ENCODE peak calls at places on chromosomes 6 and 20, in six cellular contexts. S is spleen, B is uterus, X is OCI-LY7, W is ovary, J is upper lobe of right lung. F is an unnamed sample.

GRCh38 chr6:111259089-111259831 is 172.0 kb downstream of the SLC16A10 start:
- DNase-seq in S (peak), B (peak), X (peak), W (peak), J (peak), F (peak)

GRCh38 chr6:125363360-125364121 is 61.8 kb upstream of the HDDC2 start:
- DNase-seq in S (peak), B (peak), X (no peak), W (no peak), J (peak), F (peak)

GRCh38 chr6:33297406-33297955 is 1.3 kb downstream of the RGL2 start:
- DNase-seq in S (peak), B (no peak), X (peak), W (no peak), J (peak), F (no peak)

GRCh38 chr6:81787313-81788068 is 35.0 kb upstream of the TENT5A start:
- DNase-seq in S (no peak), B (no peak), X (no peak), W (no peak), J (no peak), F (no peak)

GRCh38 chr6:49551126-49551865 is 828 bp downstream of the C6orf141 start:
- DNase-seq in S (no peak), B (no peak), X (no peak), W (no peak), J (no peak), F (no peak)

GRCh38 chr20:32562495-32562911 is 22.6 kb downstream of the NOL4L start:
- DNase-seq in S (no peak), B (no peak), X (no peak), W (no peak), J (no peak), F (no peak)

GRCh38 chr6:33837971-33838665 is 34.3 kb upstream of the MLN start:
- DNase-seq in S (no peak), B (peak), X (no peak), W (peak), J (no peak), F (no peak)

GRCh38 chr20:10178727-10179313 is 39.8 kb upstream of the SNAP25 start:
- DNase-seq in S (no peak), B (peak), X (no peak), W (no peak), J (no peak), F (no peak)

GRCh38 chr6:152648090-152648489 is 10.9 kb upstream of the SYNE1 start:
- DNase-seq in S (no peak), B (no peak), X (no peak), W (no peak), J (no peak), F (no peak)

GRCh38 chr6:79713701-79714322 is 82.7 kb downstream of the SH3BGRL2 start:
- DNase-seq in S (no peak), B (peak), X (peak), W (peak), J (no peak), F (peak)

GRCh38 chr6:72048080-72048479 is 161.7 kb downstream of the RIMS1 start:
- DNase-seq in S (no peak), B (no peak), X (no peak), W (no peak), J (no peak), F (no peak)

GRCh38 chr20:33926425-33926824 is 67.3 kb upstream of the RALY start:
- DNase-seq in S (no peak), B (no peak), X (no peak), W (no peak), J (no peak), F (no peak)

GRCh38 chr20:56504373-56505005 is 20.1 kb upstream of the FAM209A start:
- DNase-seq in S (no peak), B (no peak), X (no peak), W (no peak), J (no peak), F (no peak)

GRCh38 chr6:1817033-1817761 is 207.5 kb downstream of the FOXC1 start:
- DNase-seq in S (no peak), B (no peak), X (no peak), W (no peak), J (no peak), F (no peak)

GRCh38 chr6:84453499-84453898 is 226.1 kb upstream of the CEP162 start:
- DNase-seq in S (no peak), B (no peak), X (no peak), W (no peak), J (no peak), F (no peak)

GRCh38 chr6:69423785-69424184 is 373.0 kb downstream of the LMBRD1 start:
- DNase-seq in S (no peak), B (no peak), X (no peak), W (no peak), J (no peak), F (no peak)

GRCh38 chr20:11041396-11041795 is 367.6 kb upstream of the JAG1 start:
- DNase-seq in S (no peak), B (no peak), X (no peak), W (no peak), J (no peak), F (no peak)

GRCh38 chr6:81909981-81910910 is 157.8 kb upstream of the TENT5A start:
- DNase-seq in S (no peak), B (no peak), X (no peak), W (no peak), J (no peak), F (no peak)

GRCh38 chr6:150886155-150886554 is 20.7 kb downstream of the MTHFD1L start:
- DNase-seq in S (no peak), B (no peak), X (no peak), W (no peak), J (no peak), F (no peak)

GRCh38 chr6:84469144-84469543 is 241.7 kb upstream of the CEP162 start:
- DNase-seq in S (no peak), B (no peak), X (no peak), W (no peak), J (no peak), F (no peak)

GRCh38 chr6:161353208-161353613 is 79.3 kb upstream of the AGPAT4 start:
- DNase-seq in S (no peak), B (no peak), X (no peak), W (no peak), J (no peak), F (no peak)

GRCh38 chr6:157200117-157200516 is 123.2 kb downstream of the TMEM242 start:
- DNase-seq in S (no peak), B (no peak), X (no peak), W (no peak), J (no peak), F (no peak)

GRCh38 chr6:111992851-111993250 is 61.1 kb upstream of the CCN6 start:
- DNase-seq in S (no peak), B (no peak), X (no peak), W (no peak), J (no peak), F (no peak)

GRCh38 chr6:163337958-163338357 is 76.6 kb upstream of the QKI start:
- DNase-seq in S (no peak), B (no peak), X (no peak), W (no peak), J (peak), F (no peak)

GRCh38 chr6:10320291-10320690 is 94.6 kb downstream of the TFAP2A start:
- DNase-seq in S (no peak), B (no peak), X (no peak), W (no peak), J (no peak), F (no peak)

GRCh38 chr6:5785235-5785634 is 221.5 kb downstream of the NRN1 start:
- DNase-seq in S (no peak), B (no peak), X (no peak), W (no peak), J (no peak), F (no peak)

GRCh38 chr20:49132995-49133451 is 55.1 kb downstream of the STAU1 start:
- DNase-seq in S (no peak), B (no peak), X (peak), W (no peak), J (no peak), F (no peak)

GRCh38 chr6:94065707-94066337 is 646.5 kb upstream of the EPHA7 start:
- DNase-seq in S (no peak), B (no peak), X (no peak), W (no peak), J (no peak), F (no peak)

GRCh38 chr20:16363832-16364687 is 209.2 kb downstream of the KIF16B start:
- DNase-seq in S (no peak), B (no peak), X (no peak), W (no peak), J (no peak), F (no peak)

GRCh38 chr6:30781697-30782424 is 37.5 kb upstream of the IER3 start:
- DNase-seq in S (peak), B (peak), X (no peak), W (peak), J (peak), F (peak)

GRCh38 chr6:49423817-49424216 is 39.2 kb downstream of the MMUT start:
- DNase-seq in S (no peak), B (no peak), X (no peak), W (no peak), J (no peak), F (no peak)

GRCh38 chr20:61985096-61985495 is 80.6 kb downstream of the TAF4 start:
- DNase-seq in S (no peak), B (no peak), X (no peak), W (no peak), J (no peak), F (no peak)

GRCh38 chr6:49264909-49265308 is 198.1 kb downstream of the MMUT start:
- DNase-seq in S (no peak), B (no peak), X (no peak), W (no peak), J (no peak), F (no peak)

GRCh38 chr20:4613184-4613583 is 108.5 kb upstream of the PRND start:
- DNase-seq in S (no peak), B (no peak), X (no peak), W (no peak), J (no peak), F (no peak)

GRCh38 chr20:24866742-24867141 is 82.3 kb upstream of the CST7 start:
- DNase-seq in S (no peak), B (no peak), X (no peak), W (no peak), J (no peak), F (no peak)

GRCh38 chr6:159487636-159488035 is 205.4 kb downstream of the SOD2 start:
- DNase-seq in S (no peak), B (no peak), X (no peak), W (no peak), J (no peak), F (no peak)

GRCh38 chr6:4355241-4355640 is 219.9 kb upstream of the ECI2 start:
- DNase-seq in S (no peak), B (no peak), X (no peak), W (no peak), J (no peak), F (no peak)

GRCh38 chr6:105992315-105992961 is 93.7 kb upstream of the PRDM1 start:
- DNase-seq in S (peak), B (peak), X (peak), W (peak), J (peak), F (peak)

GRCh38 chr6:51250317-51250716 is 431.6 kb downstream of the TFAP2B start:
- DNase-seq in S (no peak), B (no peak), X (no peak), W (no peak), J (no peak), F (no peak)

DNA sequence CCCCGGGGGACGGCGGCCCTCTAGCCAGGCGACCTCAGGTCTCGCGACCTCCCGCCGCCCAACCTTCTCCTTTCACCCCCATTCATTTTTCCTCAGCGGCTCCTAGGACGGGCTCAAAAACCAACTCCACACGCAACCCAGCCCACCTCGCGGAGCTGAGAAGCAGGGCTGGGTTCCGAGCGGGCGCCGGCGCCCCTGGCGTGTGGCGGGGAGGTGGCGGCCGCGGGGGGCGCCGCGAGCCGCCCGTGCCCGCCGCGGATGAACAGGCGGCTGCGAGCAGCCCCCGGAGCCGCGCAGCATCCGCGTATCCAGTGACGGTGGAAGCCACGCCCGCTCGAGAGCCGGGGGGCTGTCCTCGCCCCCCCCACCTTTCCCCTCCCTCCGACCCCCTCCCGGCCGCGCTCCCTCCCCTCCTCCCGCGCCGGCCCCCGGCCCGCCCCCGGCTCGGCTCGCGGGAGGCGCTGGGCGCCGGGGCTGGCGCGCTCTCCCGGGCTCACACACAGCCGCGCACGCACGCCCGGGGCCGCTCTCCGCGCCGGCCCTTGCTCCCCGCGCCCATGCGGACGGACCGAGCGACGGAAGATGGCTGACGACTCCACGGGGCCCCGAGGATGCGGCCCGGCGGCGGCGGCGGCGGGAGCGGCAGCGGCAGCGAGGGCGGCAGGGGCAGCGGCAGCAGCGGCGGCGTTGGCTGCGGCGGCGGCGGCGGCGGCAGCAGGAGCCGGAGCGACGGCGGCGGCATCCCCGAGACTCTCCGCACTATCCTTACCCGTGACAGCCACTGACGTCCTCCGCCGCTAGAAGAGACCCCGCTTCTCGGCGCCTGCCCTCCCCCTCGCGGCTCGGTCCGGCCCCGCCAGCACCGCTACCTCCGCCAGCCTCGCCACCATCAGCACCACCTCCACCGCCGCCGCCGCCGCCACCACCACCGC is at the start of gene SOBP:
- DNase-seq in S (peak), B (peak), X (peak), W (peak), J (peak), F (peak)
- H3K27ac ChIP-seq in S (peak), B (peak), X (peak), W (peak), J (peak), F (peak)

DNA sequence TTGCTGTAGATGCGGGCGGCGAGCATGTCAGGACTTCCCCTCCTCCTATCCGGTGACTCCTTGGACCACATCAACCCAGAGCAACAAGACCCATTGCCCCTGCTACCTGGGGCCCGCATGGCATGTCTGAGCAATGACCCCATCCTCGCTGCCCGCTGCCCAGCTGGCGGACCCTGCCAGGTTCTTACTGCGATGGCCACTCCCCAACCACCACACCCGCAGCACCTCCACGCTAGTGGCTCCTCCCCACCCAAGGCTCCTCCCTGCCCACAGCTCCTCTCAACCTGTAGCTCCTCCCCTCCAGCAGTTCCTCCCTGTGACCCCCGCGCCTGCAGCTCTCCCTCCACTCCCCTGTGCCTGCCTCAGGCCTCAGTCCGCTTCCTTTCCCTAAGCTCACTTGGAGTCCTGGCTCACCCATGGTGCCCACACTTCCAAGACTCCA is 17.6 kb upstream of the SERPINB9 start:
- DNase-seq in S (no peak), B (no peak), X (no peak), W (no peak), J (no peak), F (no peak)
- H3K27ac ChIP-seq in S (no peak), B (no peak), X (no peak), W (no peak), J (no peak), F (no peak)

GRCh38 chr20:47703748-47704147 is 81.5 kb downstream of the SULF2 start:
- DNase-seq in S (no peak), B (no peak), X (no peak), W (no peak), J (no peak), F (no peak)

GRCh38 chr20:47705497-47705856 is 79.8 kb downstream of the SULF2 start:
- DNase-seq in S (no peak), B (peak), X (no peak), W (peak), J (no peak), F (peak)

GRCh38 chr20:47704746-47705496 is 80.4 kb downstream of the SULF2 start:
- DNase-seq in S (no peak), B (peak), X (no peak), W (peak), J (no peak), F (peak)

GRCh38 chr20:47708140-47708807 is 77.0 kb downstream of the SULF2 start:
- DNase-seq in S (no peak), B (no peak), X (peak), W (no peak), J (no peak), F (no peak)

GRCh38 chr20:47706345-47706744 is 78.9 kb downstream of the SULF2 start:
- DNase-seq in S (no peak), B (no peak), X (no peak), W (no peak), J (no peak), F (no peak)
- H3K27ac ChIP-seq in S (no peak), B (peak), X (no peak), W (no peak), J (no peak), F (peak)

DNA sequence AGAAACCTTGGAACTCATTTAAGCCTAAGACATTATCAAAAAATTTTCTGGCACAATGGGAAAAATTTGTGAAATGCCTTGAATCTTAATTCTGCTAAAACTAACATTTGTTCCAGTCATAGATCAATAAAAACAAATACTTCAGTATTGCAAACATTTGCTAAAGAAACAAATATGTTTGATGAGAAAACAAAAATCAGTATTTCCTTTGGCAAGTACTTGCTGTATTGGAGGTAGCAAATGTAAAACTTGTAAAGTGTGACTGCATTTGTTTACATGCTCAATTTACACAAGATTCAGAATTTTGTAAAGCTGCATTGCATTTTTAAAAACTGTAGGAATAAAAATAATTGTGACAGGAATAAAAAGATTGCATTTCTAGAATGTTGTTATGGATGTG is 183.1 kb downstream of the HS3ST5 start:
- DNase-seq in S (no peak), B (no peak), X (no peak), W (no peak), J (no peak), F (no peak)
- H3K27ac ChIP-seq in S (no peak), B (no peak), X (no peak), W (no peak), J (no peak), F (no peak)

DNA sequence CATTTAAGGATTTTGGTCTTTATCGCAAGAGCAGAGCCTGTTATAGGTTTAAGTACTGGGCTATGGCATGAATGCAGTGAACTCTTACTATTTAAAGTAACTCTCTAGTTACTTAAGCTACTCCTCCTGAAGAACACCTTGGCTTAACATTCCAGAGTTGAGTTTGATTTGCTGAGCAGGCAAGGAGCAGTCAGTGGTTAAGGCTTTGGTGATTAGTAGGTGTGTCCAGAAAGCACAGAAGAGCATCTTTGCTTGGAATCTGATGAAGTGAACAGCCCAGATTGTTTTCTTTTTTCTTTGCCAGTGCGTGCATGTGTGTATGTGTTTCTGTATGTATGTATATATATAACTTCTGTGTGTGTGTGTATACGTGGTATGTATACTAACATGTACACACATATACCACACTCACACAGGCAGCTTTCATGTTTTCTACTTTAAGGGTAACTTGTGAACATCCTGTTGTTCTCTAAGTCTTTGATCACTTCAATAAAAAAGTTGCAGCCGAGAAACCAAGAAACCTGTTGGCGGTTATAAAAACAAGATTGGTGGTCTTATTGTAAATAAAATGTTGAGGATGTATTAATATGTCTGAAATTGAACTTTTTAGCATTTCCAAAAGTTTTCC is 56.2 kb upstream of the TULP4 start:
- DNase-seq in S (no peak), B (no peak), X (no peak), W (no peak), J (no peak), F (no peak)
- H3K27ac ChIP-seq in S (no peak), B (no peak), X (no peak), W (no peak), J (no peak), F (no peak)

GRCh38 chr6:154487367-154488275 is 22.9 kb downstream of the CNKSR3 start:
- DNase-seq in S (no peak), B (no peak), X (no peak), W (no peak), J (no peak), F (no peak)
- H3K27ac ChIP-seq in S (no peak), B (peak), X (no peak), W (no peak), J (no peak), F (no peak)